ENCODE peak calls at places on chromosome 22, in five cellular contexts. X, F, Y, W and D are unnamed samples.

GRCh38 chr22:31861226-31861840 is 83.0 kb upstream of the YWHAH start:
- DNase-seq in X (no peak), F (no peak), Y (no peak), W (no peak), D (no peak)

GRCh38 chr22:33838644-33839043 is 81.6 kb downstream of the LARGE1 start:
- DNase-seq in X (no peak), F (no peak), Y (no peak), W (no peak), D (no peak)

GRCh38 chr22:47816121-47816915 is 1053.9 kb downstream of the TBC1D22A start:
- DNase-seq in X (no peak), F (no peak), Y (no peak), W (no peak), D (no peak)

GRCh38 chr22:32548039-32548438 is 73.4 kb downstream of the FBXO7 start:
- DNase-seq in X (no peak), F (no peak), Y (no peak), W (no peak), D (no peak)

GRCh38 chr22:49218142-49218541 is 609.5 kb downstream of the BRD1 start:
- DNase-seq in X (no peak), F (no peak), Y (no peak), W (no peak), D (no peak)

GRCh38 chr22:32722441-32722840 is 79.1 kb upstream of the TIMP3 start:
- DNase-seq in X (no peak), F (no peak), Y (no peak), W (no peak), D (no peak)

GRCh38 chr22:19855504-19856409 is 1.1 kb upstream of the GNB1L start:
- DNase-seq in X (no peak), F (peak; percentile 80), Y (peak; percentile 78), W (no peak), D (peak; percentile 20)

GRCh38 chr22:44567846-44568493 is 69.9 kb upstream of the RTL6 start:
- DNase-seq in X (no peak), F (peak; percentile 57), Y (peak; percentile 65), W (no peak), D (peak; percentile 27)

GRCh38 chr22:39994566-39995345 is at the start of gene FAM83F:
- DNase-seq in X (no peak), F (no peak), Y (peak; percentile 34), W (no peak), D (no peak)

GRCh38 chr22:26086359-26086758 is 82.9 kb upstream of the SEZ6L start:
- DNase-seq in X (no peak), F (no peak), Y (no peak), W (no peak), D (no peak)
- TF ChIP-seq CTCF in X (no peak), F (no peak), Y (no peak), W (no peak), D (no peak)

GRCh38 chr22:45867118-45867905 is 109.7 kb downstream of the WNT7B start:
- DNase-seq in X (no peak), F (peak; percentile 43), Y (peak; percentile 49), W (no peak), D (no peak)
- H3K4me3 ChIP-seq in X (peak overlapping the region; percentile 27), F (no peak overlapping the region), Y (peak overlapping the region; percentile 17), W (peak overlapping the region; percentile 50), D (no peak overlapping the region)

GRCh38 chr22:38840129-38840528 is 3.7 kb downstream of the NPTXR start:
- DNase-seq in X (no peak), F (no peak), Y (no peak), W (no peak), D (no peak)
- TF ChIP-seq CTCF in X (no peak), F (no peak), Y (no peak), W (no peak), D (no peak)

GRCh38 chr22:46525681-46526483 is 11.5 kb downstream of the CELSR1 start:
- DNase-seq in X (no peak), F (no peak), Y (no peak), W (no peak), D (no peak)
- H3K4me3 ChIP-seq in X (no peak overlapping the region), F (no peak overlapping the region), Y (no peak overlapping the region), W (no peak overlapping the region), D (no peak overlapping the region)

DNA sequence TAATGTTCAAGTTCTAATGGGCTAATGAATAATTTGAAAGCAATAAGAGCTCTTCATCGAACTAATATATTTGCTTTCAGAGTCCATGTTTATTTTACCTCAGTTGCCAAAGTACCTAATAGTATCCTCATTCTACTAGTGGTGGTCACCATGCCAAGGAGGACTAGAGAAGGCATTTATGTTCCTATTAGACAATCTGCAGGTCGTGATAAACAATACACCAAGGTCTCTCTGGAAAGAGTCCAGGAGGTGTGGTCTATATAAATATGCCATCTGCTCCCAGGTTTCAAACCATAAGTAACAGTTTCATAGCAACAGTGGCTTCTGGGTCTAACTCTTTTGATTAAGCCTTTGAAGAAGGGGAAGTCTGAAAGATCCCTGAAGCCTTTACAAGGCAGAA is 42.9 kb downstream of the ARFGAP3 start:
- DNase-seq in X (no peak), F (peak; percentile 29), Y (no peak), W (no peak), D (no peak)
- TF ChIP-seq CTCF in X (no peak), F (no peak), Y (no peak), W (no peak), D (no peak)

DNA sequence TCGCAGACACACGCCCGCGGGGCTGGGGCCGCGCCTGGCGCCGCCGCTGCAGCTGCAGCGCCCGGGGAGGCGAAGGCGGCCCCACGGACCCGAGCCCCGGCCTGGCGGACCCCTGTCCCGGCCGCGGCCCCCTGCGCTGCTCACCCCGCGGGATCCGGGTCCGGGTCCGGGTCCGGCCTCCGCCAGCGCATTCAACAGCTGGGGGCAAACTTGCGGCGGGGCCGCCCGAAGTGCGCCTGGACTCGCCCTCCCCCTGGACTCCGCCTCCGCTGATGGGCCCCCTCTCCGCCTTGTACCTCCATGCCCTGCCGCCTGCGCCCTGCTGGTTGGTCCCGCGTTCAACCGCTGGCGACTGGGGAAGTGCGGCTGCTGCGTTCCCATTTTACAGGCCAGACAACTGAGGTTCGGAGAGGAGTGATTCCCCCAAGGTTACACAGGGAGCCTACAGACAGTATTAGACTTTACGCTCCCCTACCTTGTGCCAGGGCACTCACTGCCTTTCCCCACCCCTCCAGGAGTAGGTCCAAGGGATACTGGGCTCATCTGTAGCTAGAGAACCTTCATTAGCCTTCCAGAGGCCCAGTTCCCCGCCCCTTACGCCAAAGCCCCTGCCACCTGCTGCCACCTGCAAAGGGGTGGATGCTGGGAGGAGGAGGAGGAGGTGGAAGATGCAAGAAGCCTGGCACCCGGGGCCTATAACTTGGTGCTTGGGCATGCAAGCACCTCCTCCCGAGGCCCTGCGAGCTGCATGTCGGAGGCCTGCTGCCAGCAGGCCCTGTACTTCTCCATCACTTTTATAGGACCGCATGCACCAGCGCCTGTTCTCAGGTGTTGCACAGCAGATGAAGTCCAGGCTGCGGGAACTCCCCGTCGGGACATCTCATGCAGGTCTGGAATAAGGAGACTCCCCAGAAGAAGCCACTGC is 694 bp upstream of the ELFN2 start:
- DNase-seq in X (no peak), F (no peak), Y (no peak), W (no peak), D (no peak)
- H3K4me3 ChIP-seq in X (peak overlapping the region; percentile 67), F (peak overlapping the region; percentile 51), Y (peak overlapping the region; percentile 62), W (peak overlapping the region; percentile 67), D (peak overlapping the region; percentile 49)